ENCODE peak calls at places on chromosomes 1 and 21, in four cellular contexts. A is heart left ventricle, H is Caco-2, T is suprapubic skin. W is an unnamed sample.

GRCh38 chr1:8523641-8524206 is 205.8 kb downstream of the SLC45A1 start:
- DNase-seq in A (no peak), H (no peak), T (no peak), W (no peak)

GRCh38 chr1:200903793-200904192 is 9.1 kb downstream of the INAVA start:
- DNase-seq in A (no peak), H (no peak), T (no peak), W (peak)

GRCh38 chr21:31848339-31848985 is 24.4 kb upstream of the HUNK start:
- DNase-seq in A (no peak), H (no peak), T (no peak), W (no peak)

GRCh38 chr1:156600733-156601121 is 552 bp downstream of the GPATCH4 start:
- DNase-seq in A (no peak), H (no peak), T (no peak), W (peak)

GRCh38 chr1:232260045-232260444 is 369.9 kb downstream of the SIPA1L2 start:
- DNase-seq in A (no peak), H (no peak), T (no peak), W (no peak)

GRCh38 chr21:35831230-35831629 is 229.1 kb downstream of the SETD4 start:
- DNase-seq in A (no peak), H (no peak), T (no peak), W (no peak)

GRCh38 chr1:218447010-218447689 is 102.0 kb downstream of the TGFB2 start:
- DNase-seq in A (no peak), H (no peak), T (no peak), W (no peak)

GRCh38 chr1:71270394-71270793 is 189.6 kb upstream of the ZRANB2 start:
- DNase-seq in A (no peak), H (no peak), T (no peak), W (no peak)

GRCh38 chr1:81126989-81127571 is 673.7 kb upstream of the ADGRL2 start:
- DNase-seq in A (no peak), H (no peak), T (no peak), W (no peak)

GRCh38 chr21:34962586-34963222 is 86.4 kb downstream of the RUNX1 start:
- DNase-seq in A (no peak), H (no peak), T (no peak), W (no peak)

GRCh38 chr1:214455971-214456867 is 95.2 kb downstream of the PTPN14 start:
- DNase-seq in A (no peak), H (no peak), T (no peak), W (no peak)

GRCh38 chr21:15558884-15559283 is 170.9 kb upstream of the USP25 start:
- DNase-seq in A (no peak), H (no peak), T (no peak), W (no peak)

GRCh38 chr1:109112056-109112651 is 1.8 kb upstream of the ELAPOR1 start:
- DNase-seq in A (no peak), H (no peak), T (no peak), W (no peak)

GRCh38 chr1:168977618-168978017 is 128.9 kb upstream of the ATP1B1 start:
- DNase-seq in A (no peak), H (no peak), T (no peak), W (no peak)

GRCh38 chr21:35575280-35575915 is 484.9 kb downstream of the SETD4 start:
- DNase-seq in A (no peak), H (no peak), T (no peak), W (no peak)

GRCh38 chr1:29688477-29689365 is 452.4 kb downstream of the PTPRU start:
- DNase-seq in A (no peak), H (no peak), T (peak), W (no peak)

GRCh38 chr1:3914331-3914851 is 14.3 kb upstream of the C1orf174 start:
- DNase-seq in A (no peak), H (peak), T (peak), W (peak)

GRCh38 chr21:43957128-43957571 is 55.0 kb upstream of the TRAPPC10 start:
- DNase-seq in A (no peak), H (no peak), T (no peak), W (no peak)

GRCh38 chr1:59072017-59072947 is 224.6 kb upstream of the FGGY start:
- DNase-seq in A (no peak), H (no peak), T (no peak), W (no peak)

GRCh38 chr1:181655756-181656155 is 172.4 kb downstream of the CACNA1E start:
- DNase-seq in A (no peak), H (no peak), T (no peak), W (no peak)

GRCh38 chr1:175600721-175601440 is 142.5 kb downstream of the TNR start:
- DNase-seq in A (no peak), H (no peak), T (no peak), W (no peak)

GRCh38 chr1:107251083-107251482 is 110.2 kb downstream of the NTNG1 start:
- DNase-seq in A (no peak), H (no peak), T (no peak), W (no peak)

DNA sequence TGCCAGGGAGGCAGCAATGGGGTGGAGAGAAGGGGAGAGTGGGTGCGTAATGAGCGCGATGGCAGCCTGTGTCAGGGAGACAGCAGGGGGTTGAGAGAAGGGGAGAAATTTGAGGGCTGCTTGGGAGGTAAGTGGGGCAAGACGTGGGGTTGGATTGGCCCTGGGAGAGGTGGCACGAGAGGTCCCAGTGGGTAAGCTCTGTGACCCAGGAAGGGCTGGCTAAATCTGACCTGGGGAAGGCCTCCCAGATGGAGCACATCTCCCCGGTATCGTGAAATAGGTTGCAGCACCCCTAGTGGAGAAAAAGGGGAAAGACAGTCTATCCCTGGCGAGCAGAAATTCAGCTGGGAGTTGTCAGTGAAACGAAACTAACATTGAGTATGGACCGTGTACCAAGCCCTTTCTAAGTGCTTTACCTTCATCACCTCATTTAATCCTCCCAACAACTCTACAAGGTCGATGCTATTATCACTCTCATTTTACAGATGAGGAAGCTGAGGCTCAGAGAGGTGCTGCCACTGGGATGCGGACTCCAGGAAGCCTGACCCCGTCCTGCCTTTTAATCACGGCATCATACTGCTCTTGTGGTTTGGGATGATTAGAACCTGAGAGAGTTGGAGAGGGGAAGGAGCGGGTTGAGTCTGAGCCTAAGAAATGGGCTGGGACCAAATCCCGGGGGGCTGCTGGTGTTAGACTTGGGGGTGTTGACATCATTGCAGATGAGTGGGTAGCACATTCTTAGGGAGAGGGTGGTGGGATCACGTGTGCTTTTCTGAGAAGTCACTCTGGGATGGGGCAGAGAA is 56.6 kb upstream of the RPL11 start:
- DNase-seq in A (peak), H (peak), T (no peak), W (peak)
- H3K4me3 ChIP-seq in A (peak), H (no peak), T (peak), W (peak)

GRCh38 chr21:36981977-36982700 is 15.7 kb upstream of the HLCS start:
- DNase-seq in A (no peak), H (no peak), T (no peak), W (no peak)

GRCh38 chr21:36976882-36977651 is 10.6 kb upstream of the HLCS start:
- DNase-seq in A (no peak), H (peak), T (no peak), W (no peak)

GRCh38 chr21:36981049-36981391 is 14.6 kb upstream of the HLCS start:
- DNase-seq in A (no peak), H (no peak), T (no peak), W (no peak)

GRCh38 chr21:36976228-36976627 is 9.8 kb upstream of the HLCS start:
- DNase-seq in A (no peak), H (no peak), T (no peak), W (no peak)

DNA sequence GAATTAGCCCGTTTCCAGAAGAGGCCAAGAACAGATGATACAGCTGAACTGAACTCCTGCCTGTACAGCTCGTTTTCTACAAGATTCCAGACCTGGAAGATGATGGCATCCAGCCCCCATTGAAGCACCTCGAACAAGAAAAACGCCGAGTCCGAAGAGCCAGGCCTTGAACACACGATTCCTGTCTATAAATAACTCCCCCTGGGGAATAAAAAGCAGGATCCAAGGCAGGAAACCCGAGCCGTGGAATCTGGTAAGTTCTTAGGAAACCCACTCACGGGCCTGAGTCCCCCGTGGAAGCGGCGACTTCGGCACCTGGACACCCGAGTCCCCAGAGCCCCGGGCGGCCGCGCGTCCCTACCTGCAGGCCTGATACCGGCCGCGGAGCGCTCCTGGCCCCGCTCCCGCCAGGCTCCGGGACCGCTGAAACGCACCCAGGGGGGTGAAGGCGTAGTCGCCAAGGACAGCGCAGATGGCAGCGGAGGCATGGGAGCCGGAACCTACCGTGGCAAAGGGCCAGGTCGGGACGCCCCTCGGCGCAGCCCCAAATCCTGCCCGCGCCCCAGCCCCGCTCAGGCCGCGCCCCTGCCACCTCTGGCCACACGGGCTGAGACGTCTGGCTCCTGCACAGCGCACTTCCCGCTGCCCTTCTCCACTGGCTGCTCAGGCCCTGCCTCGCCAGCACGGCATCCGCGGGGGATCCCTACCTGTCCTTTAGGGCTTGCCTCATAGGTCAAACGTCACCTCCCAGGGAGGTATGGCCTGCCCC is 14.0 kb upstream of the HLCS start:
- DNase-seq in A (no peak), H (peak), T (no peak), W (peak)
- H3K4me3 ChIP-seq in A (peak), H (peak), T (peak), W (peak)

DNA sequence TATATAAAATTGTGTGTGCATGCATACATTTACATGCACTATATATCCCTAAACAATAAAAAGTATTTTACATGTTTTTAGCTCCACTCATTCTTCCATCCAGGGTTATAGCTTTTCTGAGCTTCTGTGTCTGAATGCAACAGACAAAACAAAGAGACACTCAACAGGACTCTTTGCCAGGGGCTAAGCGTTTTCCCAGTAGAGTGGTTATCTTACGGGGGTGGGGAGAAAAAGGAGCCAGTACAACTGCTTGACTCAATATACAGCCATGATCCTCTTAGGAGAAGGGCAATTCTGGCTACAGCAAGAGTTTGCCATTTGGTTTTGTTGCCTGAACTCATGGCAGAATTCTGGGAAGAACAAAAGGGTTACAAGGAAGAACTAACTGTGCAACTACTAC is 14.6 kb upstream of the PPP2R5A start:
- DNase-seq in A (no peak), H (no peak), T (no peak), W (no peak)
- H3K4me3 ChIP-seq in A (no peak), H (no peak), T (no peak), W (no peak)

GRCh38 chr21:33229776-33230517 is at the start of gene IFNAR2:
- DNase-seq in A (peak), H (peak), T (no peak), W (peak)

GRCh38 chr21:33231526-33231925 is 1.8 kb downstream of the IFNAR2 start:
- DNase-seq in A (no peak), H (no peak), T (no peak), W (no peak)

GRCh38 chr21:33228455-33228854 is 1.3 kb upstream of the IFNAR2 start:
- DNase-seq in A (no peak), H (no peak), T (no peak), W (no peak)

GRCh38 chr21:33230518-33231324 is 983 bp downstream of the IFNAR2 start:
- DNase-seq in A (peak), H (peak), T (peak), W (peak)

GRCh38 chr21:33229099-33229775 is 501 bp upstream of the IFNAR2 start:
- DNase-seq in A (no peak), H (no peak), T (no peak), W (no peak)
- H3K4me3 ChIP-seq in A (peak), H (peak), T (peak), W (peak)

DNA sequence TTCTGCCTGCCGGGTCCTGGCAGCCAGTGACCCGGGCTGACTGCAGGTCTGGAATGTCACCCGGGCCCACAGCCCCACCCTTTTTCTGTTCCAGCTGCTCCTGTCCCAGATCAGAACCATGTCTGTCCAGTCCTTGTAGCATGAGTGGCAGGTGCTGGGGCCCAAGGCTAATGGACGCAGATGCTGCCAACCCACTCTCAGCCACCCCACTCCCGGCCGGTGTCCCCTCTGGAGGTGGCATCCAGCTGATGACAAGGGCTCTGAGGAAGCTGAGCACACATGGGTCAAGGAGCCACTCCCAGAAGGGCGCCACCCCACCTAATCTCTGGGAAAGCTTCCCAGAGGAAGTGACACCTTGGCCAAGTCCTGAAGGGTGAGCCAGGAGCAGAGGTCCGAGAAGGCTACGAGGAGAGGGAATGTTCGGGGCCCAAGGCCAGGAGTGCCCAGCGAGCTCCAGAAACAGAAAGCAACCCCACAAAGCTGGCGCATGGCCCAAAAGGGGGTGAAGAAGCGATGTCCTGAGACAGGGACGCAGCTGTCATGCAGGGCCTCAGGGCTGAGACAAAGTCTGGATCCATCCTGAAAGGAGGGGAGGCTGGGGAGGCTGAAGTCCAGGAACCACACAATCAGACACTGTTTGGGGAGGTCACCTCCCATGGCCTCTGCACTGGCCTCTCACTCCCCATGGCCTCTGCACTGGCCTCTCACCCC is 39.5 kb downstream of the ACOT7 start:
- DNase-seq in A (peak), H (peak), T (no peak), W (no peak)
- H3K4me3 ChIP-seq in A (no peak), H (no peak), T (no peak), W (no peak)

GRCh38 chr1:226912587-226913176 is 27.4 kb upstream of the COQ8A start:
- DNase-seq in A (peak), H (peak), T (no peak), W (no peak)

GRCh38 chr1:226903819-226904710 is 33.6 kb downstream of the PSEN2 start:
- DNase-seq in A (no peak), H (no peak), T (no peak), W (no peak)

GRCh38 chr1:226908419-226908818 is 31.7 kb upstream of the COQ8A start:
- DNase-seq in A (no peak), H (no peak), T (no peak), W (no peak)

GRCh38 chr1:226904772-226905171 is 34.4 kb downstream of the PSEN2 start:
- DNase-seq in A (no peak), H (no peak), T (no peak), W (no peak)

GRCh38 chr1:226908913-226909312 is 31.2 kb upstream of the COQ8A start:
- DNase-seq in A (no peak), H (no peak), T (no peak), W (no peak)
- H3K4me3 ChIP-seq in A (no peak), H (no peak), T (no peak), W (no peak)

GRCh38 chr1:227541796-227542152 is 21.6 kb upstream of the ZNF678 start:
- DNase-seq in A (no peak), H (no peak), T (no peak), W (peak)
- H3K4me3 ChIP-seq in A (peak), H (no peak), T (peak), W (peak)

GRCh38 chr1:48344373-48344772 is 121.9 kb downstream of the SLC5A9 start:
- DNase-seq in A (no peak), H (no peak), T (no peak), W (no peak)
- H3K4me3 ChIP-seq in A (no peak), H (no peak), T (no peak), W (no peak)

DNA sequence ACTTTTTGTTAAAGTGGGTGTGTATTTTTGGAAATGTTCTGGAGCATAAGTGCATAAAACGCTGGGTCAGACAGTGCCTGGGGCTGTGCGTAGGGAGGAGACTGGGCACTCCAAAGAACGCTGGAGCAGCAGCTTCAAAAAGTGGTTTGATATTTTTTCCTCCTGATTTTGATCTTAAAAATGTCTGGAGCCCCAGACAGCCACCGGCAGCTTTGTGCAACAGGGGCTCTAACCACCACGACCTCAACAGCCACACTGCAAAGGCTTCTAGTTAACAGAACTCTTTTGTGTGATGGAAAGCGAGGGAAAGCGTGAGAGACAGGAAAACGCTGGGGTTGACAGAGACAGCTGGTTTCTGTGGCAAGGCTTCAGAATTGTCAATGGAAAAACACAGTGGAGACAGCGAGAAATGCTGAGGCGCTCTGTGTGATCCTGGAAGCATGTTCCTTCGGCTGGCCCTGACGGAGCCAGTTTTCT is 363.4 kb upstream of the CAMK1G start:
- DNase-seq in A (no peak), H (no peak), T (no peak), W (no peak)
- H3K4me3 ChIP-seq in A (peak), H (no peak), T (no peak), W (no peak)

W was measured in aorta.